ENCODE peak calls at places on chromosomes 13 and 19, in nine cellular contexts. E is HL-60, Q is heart right ventricle, G is cardiac fibroblast, N is psoas muscle, X is HFF-Myc, W is foreskin fibroblast, L is WTC11, T is omental fat pad. R is an unnamed sample.

GRCh38 chr13:104114111-104114510 is 1047.9 kb upstream of the SLC10A2 start:
- DNase-seq in E (peak), Q (no peak), G (peak), N (no peak), X (no peak), W (peak), L (no peak), T (no peak), R (no peak)

GRCh38 chr13:40124648-40125045 is 469.2 kb downstream of the COG6 start:
- DNase-seq in E (no peak), Q (no peak), G (no peak), N (no peak), X (no peak), W (no peak), L (no peak), T (no peak), R (no peak)

GRCh38 chr19:55146648-55147218 is 2.3 kb downstream of the TNNT1 start:
- DNase-seq in E (no peak), Q (no peak), G (no peak), N (peak), X (no peak), W (peak), L (peak), T (no peak), R (no peak)

GRCh38 chr19:3970313-3970807 is 539 bp downstream of the DAPK3 start:
- DNase-seq in E (no peak), Q (no peak), G (no peak), N (no peak), X (no peak), W (no peak), L (no peak), T (no peak), R (no peak)

GRCh38 chr13:32881074-32881791 is 135.0 kb upstream of the KL start:
- DNase-seq in E (no peak), Q (no peak), G (peak), N (no peak), X (no peak), W (peak), L (no peak), T (no peak), R (no peak)

GRCh38 chr19:12801466-12802266 is at the start of the genes PRDX2 and THSD8:
- DNase-seq in E (peak), Q (peak), G (peak), N (peak), X (no peak), W (peak), L (peak), T (no peak), R (no peak)

GRCh38 chr13:50365683-50366391 is 350.6 kb downstream of the KCNRG start:
- DNase-seq in E (no peak), Q (no peak), G (no peak), N (no peak), X (no peak), W (peak), L (no peak), T (no peak), R (no peak)

GRCh38 chr19:35013047-35013819 is 13.1 kb downstream of the GRAMD1A start:
- DNase-seq in E (peak), Q (peak), G (peak), N (peak), X (no peak), W (peak), L (peak), T (peak), R (peak)

GRCh38 chr13:24629320-24629719 is 50.9 kb upstream of the ATP12A start:
- DNase-seq in E (no peak), Q (no peak), G (no peak), N (no peak), X (no peak), W (peak), L (no peak), T (no peak), R (peak)

GRCh38 chr13:91154954-91155353 is 192.5 kb upstream of the MIR17HG start:
- DNase-seq in E (peak), Q (no peak), G (no peak), N (no peak), X (no peak), W (no peak), L (no peak), T (no peak), R (peak)

GRCh38 chr19:16385821-16386220 is 61.2 kb downstream of the KLF2 start:
- DNase-seq in E (no peak), Q (no peak), G (no peak), N (peak), X (no peak), W (no peak), L (no peak), T (no peak), R (no peak)

GRCh38 chr19:16381756-16382401 is 57.3 kb downstream of the KLF2 start:
- DNase-seq in E (no peak), Q (peak), G (peak), N (peak), X (no peak), W (peak), L (no peak), T (no peak), R (no peak)

GRCh38 chr13:100825551-100825950 is 151.0 kb upstream of the TMTC4 start:
- DNase-seq in E (no peak), Q (no peak), G (peak), N (no peak), X (no peak), W (peak), L (no peak), T (no peak), R (no peak)

GRCh38 chr19:54351474-54351873 is 12.5 kb upstream of the LILRA4 start:
- DNase-seq in E (no peak), Q (no peak), G (no peak), N (no peak), X (no peak), W (no peak), L (no peak), T (no peak), R (no peak)

GRCh38 chr13:51519839-51520238 is 64.4 kb upstream of the WDFY2 start:
- DNase-seq in E (no peak), Q (no peak), G (peak), N (no peak), X (no peak), W (peak), L (no peak), T (no peak), R (no peak)

GRCh38 chr19:55546822-55547614 is 1.7 kb upstream of the SBK3 start:
- DNase-seq in E (no peak), Q (peak), G (peak), N (peak), X (no peak), W (peak), L (no peak), T (peak), R (peak)

GRCh38 chr19:45769821-45770191 is 754 bp upstream of the SIX5 start:
- DNase-seq in E (peak), Q (peak), G (peak), N (peak), X (no peak), W (peak), L (peak), T (no peak), R (no peak)

DNA sequence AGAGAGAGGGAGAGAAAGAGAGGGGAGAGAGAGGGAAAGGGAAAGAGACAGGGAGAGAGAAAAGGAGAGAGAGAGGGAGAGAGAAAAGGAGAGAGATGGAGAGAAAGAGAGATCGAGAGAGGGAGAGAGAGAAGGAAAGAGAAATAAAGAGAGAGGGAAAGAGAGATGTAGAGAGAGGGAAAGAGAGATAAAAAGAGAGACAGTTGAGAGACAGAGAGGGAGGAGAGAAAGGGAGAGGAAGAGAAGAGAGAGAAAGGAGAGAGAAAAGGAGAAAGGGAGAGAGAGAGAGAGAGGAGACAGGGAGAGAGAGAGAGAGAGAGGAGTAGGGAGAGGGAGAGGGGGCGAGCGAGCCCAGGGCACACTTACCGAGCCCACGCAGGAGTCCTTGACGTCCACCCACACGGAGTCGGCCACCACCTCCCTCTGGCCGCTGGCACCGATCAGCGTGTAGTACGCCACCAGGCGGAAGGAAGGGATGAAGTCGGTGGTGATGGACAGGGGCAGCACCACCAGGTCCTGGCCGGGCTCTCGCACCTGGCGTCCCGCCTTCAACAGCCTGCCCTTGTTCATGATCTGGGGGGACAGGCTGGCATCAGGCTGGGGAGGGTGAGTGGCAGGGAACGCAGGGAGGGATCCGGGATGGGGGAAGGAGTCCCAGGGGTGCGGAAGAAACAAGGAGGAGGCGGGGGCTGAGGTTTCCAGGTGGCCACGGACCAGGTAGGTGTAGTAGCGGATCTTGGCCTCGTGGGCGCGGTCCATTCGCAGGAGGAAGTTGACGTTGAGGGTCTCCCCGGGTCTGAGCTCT is 10.0 kb downstream of the C3 start:
- DNase-seq in E (no peak), Q (no peak), G (no peak), N (peak), X (no peak), W (no peak), L (peak), T (no peak), R (peak)
- TF ChIP-seq CTCF in E (no peak), Q (no peak), G (no peak), N (no peak), X (no peak), W (no peak), L (no peak), T (no peak), R (peak)

GRCh38 chr19:52690395-52691214 is 44.2 kb downstream of the ZNF611 start:
- DNase-seq in E (peak), Q (peak), G (peak), N (peak), X (peak), W (peak), L (peak), T (peak), R (peak)
- TF ChIP-seq CTCF in E (no peak), Q (peak), G (peak), N (peak), X (no peak), W (no peak), L (no peak), T (no peak), R (peak)

GRCh38 chr19:50664204-50664603 is 15.0 kb downstream of the C19orf81 start:
- DNase-seq in E (no peak), Q (no peak), G (no peak), N (no peak), X (no peak), W (no peak), L (no peak), T (no peak), R (no peak)

GRCh38 chr19:50662442-50663279 is 13.4 kb downstream of the C19orf81 start:
- DNase-seq in E (no peak), Q (no peak), G (no peak), N (no peak), X (no peak), W (no peak), L (no peak), T (no peak), R (no peak)

GRCh38 chr19:50661675-50662441 is 12.6 kb downstream of the C19orf81 start:
- DNase-seq in E (no peak), Q (no peak), G (no peak), N (no peak), X (no peak), W (no peak), L (no peak), T (no peak), R (no peak)

GRCh38 chr19:50661087-50661486 is 11.8 kb downstream of the C19orf81 start:
- DNase-seq in E (no peak), Q (no peak), G (no peak), N (no peak), X (no peak), W (no peak), L (no peak), T (no peak), R (no peak)

DNA sequence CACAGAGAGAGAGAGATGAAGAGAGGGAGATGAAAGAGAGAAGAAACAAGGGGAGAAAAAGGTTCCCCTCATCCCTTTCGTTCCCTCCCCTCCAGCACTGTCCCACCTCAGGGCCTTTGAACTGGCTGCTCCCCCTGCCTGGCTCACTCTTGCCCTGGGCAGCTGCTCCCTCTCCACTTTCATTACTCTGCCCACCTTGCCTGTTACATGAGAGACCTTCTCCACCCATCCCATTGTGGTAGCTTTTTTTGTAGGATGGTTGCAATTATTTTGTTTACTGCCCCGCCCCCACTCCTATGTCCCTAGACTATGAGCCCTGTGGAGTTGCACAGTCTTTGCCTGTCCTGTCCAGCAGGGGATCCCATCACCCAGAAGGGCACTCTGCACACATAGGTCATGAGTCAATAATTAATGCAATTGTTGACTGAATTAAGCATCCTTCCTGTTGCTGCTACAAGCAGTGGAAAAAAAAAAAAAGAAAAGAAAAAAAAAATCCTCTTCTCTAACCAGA is 14.1 kb downstream of the C19orf81 start:
- DNase-seq in E (no peak), Q (no peak), G (no peak), N (no peak), X (no peak), W (peak), L (no peak), T (no peak), R (no peak)
- TF ChIP-seq CTCF in E (no peak), Q (no peak), G (peak), N (no peak), X (no peak), W (no peak), L (no peak), T (no peak), R (no peak)

DNA sequence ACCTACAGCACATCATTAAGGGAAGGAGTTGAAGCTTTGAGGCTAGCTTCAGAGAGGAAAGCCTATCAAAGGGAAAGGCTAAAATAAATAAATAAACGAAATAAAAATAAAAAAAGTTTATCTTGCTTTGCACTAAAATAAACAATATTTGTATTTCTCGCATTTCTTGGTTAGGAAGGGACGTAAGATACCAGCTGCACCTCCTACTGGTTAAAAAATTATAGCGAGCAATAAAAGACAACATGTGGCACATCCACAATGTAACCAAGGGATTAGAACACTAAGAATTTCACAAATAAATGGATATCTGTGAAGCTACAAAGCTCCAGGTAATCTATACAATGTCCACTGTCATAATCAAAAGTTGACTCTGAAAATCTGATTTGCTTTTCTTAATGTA is 194.5 kb downstream of the DACH1 start:
- DNase-seq in E (no peak), Q (no peak), G (peak), N (no peak), X (no peak), W (no peak), L (no peak), T (no peak), R (no peak)
- TF ChIP-seq CTCF in E (no peak), Q (no peak), G (peak), N (no peak), X (no peak), W (no peak), L (no peak), T (no peak), R (no peak)

R was measured in CD14-positive monocyte.